ENCODE peak calls at places on chromosome 11, in seven cellular contexts. R, D, I, Y, F, B and C are unnamed samples.

GRCh38 chr11:77470504-77470903 is 3.4 kb downstream of the PAK1 start:
- DNase-seq in R (no peak), Y (no peak), B (no peak), F (no peak), I (no peak), D (no peak), C (no peak)

GRCh38 chr11:15113381-15113780 is 1.3 kb upstream of the INSC start:
- DNase-seq in R (no peak), F (no peak), I (no peak), D (no peak), B (no peak), Y (no peak), C (no peak)

GRCh38 chr11:12377106-12377823 is at the start of gene PARVA:
- DNase-seq in F (peak; percentile 35), I (peak; percentile 75), B (peak; percentile 67), Y (peak; percentile 77), D (peak; percentile 41), R (no peak), C (peak; percentile 94)

GRCh38 chr11:91819743-91820142 is 404.9 kb upstream of the FAT3 start:
- DNase-seq in F (no peak), D (no peak), B (no peak), R (no peak), Y (no peak), I (no peak), C (no peak)

GRCh38 chr11:11709447-11710239 is 87.8 kb upstream of the GALNT18 start:
- DNase-seq in F (no peak), D (no peak), R (no peak), I (no peak), B (no peak), Y (no peak), C (no peak)

GRCh38 chr11:34640050-34640971 is 19.4 kb downstream of the EHF start:
- DNase-seq in R (no peak), B (peak; percentile 84), D (no peak), Y (peak; percentile 91), I (peak; percentile 87), F (no peak), C (no peak)

GRCh38 chr11:60801194-60801593 is 16.1 kb downstream of the MS4A10 start:
- DNase-seq in B (no peak), D (no peak), Y (no peak), I (no peak), R (no peak), F (no peak), C (no peak)

GRCh38 chr11:78203184-78203583 is 14.5 kb downstream of the USP35 start:
- DNase-seq in F (no peak), B (no peak), R (peak; percentile 88), Y (peak; percentile 3), I (no peak), D (no peak), C (no peak)

GRCh38 chr11:115611343-115611742 is 107.1 kb upstream of the CADM1 start:
- DNase-seq in D (no peak), B (no peak), F (no peak), I (no peak), R (no peak), Y (no peak), C (no peak)

GRCh38 chr11:16788141-16789060 is 50.0 kb downstream of the C11orf58 start:
- DNase-seq in I (peak; percentile 86), Y (peak; percentile 68), F (no peak), D (no peak), B (peak; percentile 84), R (peak; percentile 35), C (peak; percentile 84)

GRCh38 chr11:83865636-83866461 is 579.7 kb upstream of the CCDC90B start:
- DNase-seq in D (no peak), Y (no peak), I (no peak), F (no peak), R (no peak), B (no peak), C (no peak)

GRCh38 chr11:60971520-60971919 is at the start of gene CD6:
- DNase-seq in F (no peak), R (peak; percentile 86), B (no peak), Y (no peak), I (no peak), D (no peak), C (no peak)

GRCh38 chr11:35177370-35177769 is 38.4 kb downstream of the CD44 start:
- DNase-seq in I (no peak), F (no peak), D (no peak), Y (no peak), R (peak; percentile 56), B (no peak), C (no peak)

GRCh38 chr11:105032495-105032894 is 2.4 kb downstream of the CASP1 start:
- DNase-seq in I (no peak), D (no peak), Y (no peak), F (no peak), R (no peak), B (no peak), C (no peak)
- H3K4me3 ChIP-seq in I (peak overlapping the region; percentile 61), D (no peak overlapping the region), Y (no peak overlapping the region), F (no peak overlapping the region), R (no peak overlapping the region), B (no peak overlapping the region), C (no peak overlapping the region)

DNA sequence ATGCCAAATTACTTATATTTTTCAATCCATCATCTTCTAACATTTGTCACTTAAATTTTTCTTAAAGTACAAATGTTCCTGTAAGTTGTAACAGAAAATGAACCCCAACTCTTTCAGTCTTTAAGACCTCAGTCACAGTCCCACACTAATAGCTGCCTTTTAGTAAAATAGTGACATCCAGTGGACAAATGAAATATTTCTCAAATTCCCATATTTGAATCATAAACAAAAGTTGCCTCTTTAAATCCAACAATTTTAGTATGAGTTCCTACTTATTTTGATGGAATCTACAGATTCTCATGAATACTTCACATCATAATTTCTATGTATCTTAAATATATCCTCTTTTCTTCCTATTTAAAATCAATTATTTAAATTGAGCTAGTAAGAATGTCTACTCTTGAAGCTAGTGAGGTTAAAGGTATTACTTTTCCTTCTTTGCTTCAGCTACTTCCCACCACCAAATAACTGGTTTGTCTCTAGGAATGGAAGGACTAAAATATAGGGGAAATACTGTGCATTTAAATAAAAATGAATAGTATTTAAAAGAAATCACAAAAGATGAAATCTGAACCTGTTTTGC is 9.2 kb downstream of the LIN7C start:
- DNase-seq in Y (no peak), F (no peak), B (no peak), R (no peak), D (no peak), I (no peak), C (no peak)
- TF ChIP-seq CTCF in Y (peak; percentile 29), F (peak; percentile 7), B (no peak), R (peak; percentile 59), D (peak; percentile 41), I (peak; percentile 31), C (peak; percentile 30)

DNA sequence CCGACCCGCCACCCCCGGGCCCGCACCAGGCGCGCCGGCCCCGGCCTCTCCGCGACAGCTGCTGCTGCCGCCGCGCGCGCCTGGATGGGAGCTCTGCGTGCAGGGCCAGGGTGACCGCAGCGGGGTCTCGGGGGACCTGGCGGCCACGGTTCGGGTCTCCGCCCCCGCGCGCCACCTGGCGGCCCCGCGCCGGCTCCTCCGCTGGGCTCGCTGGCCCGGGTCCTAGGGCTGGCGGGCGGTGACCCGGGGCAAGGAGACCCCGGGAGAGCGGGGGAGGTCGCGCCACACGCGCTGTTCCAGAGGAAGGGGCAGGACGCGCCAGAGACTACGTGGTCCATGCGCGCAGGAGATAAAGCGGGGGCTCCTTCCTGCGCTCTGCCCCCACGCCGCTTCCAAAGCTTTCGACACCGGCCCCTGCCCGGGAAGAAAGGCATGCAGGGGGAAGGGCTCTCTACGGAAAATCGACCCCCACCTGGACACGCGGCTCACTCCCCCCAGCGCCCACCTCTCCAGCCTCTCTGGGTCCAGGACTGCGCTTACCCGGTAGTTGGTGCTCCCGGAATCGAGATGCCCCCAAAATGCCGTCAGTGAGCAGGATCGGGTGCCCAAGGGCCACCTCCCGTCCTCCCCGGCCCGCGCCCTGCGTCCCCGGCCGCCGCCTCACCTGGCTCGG is 480 bp downstream of the SHANK2 start:
- DNase-seq in I (no peak), Y (peak; percentile 64), B (peak; percentile 63), F (no peak), R (no peak), D (no peak), C (peak; percentile 30)
- H3K4me3 ChIP-seq in I (peak overlapping the region; percentile 62), Y (peak overlapping the region; percentile 59), B (peak overlapping the region; percentile 63), F (peak overlapping the region; percentile 35), R (no peak overlapping the region), D (peak overlapping the region; percentile 46), C (peak overlapping the region; percentile 46)

DNA sequence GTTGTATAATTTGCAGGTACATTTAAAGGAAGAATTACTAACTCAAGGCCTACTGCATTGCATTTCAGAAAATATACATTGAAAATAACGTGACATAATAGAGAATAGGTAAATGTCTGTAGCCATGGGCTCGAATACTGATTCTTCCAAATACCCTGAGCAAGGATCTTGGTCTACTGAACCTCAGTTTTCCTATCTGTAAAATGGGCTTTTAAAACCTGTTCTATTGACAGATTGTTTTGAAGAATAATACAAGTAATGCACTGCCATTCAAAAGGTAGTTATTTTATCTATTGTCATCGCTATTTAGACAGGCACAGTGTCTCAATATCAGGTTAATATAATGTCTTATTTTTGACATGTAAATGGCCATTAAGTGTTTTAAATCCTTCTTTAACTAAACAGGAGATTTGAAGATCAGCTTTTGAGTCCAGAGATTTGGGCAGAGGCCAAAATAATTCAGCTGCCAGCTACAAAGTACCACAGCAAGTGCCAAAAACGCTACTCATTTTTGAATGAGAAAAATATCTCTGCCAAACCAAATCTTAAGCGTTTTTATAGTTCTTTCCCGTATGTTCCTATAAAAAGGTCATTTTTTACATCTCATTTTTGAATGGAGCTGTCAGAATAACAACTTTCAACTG is 56.7 kb downstream of the CTSC start:
- DNase-seq in F (no peak), R (no peak), B (no peak), D (peak; percentile 31), Y (peak; percentile 31), I (no peak), C (no peak)
- TF ChIP-seq CTCF in F (no peak), R (no peak), B (no peak), D (no peak), Y (no peak), I (no peak), C (no peak)

GRCh38 chr11:65391007-65391406 is 4.6 kb downstream of the FRMD8 start:
- DNase-seq in D (no peak), I (no peak), Y (no peak), B (no peak), F (no peak), R (no peak), C (peak; percentile 33)
- H3K4me3 ChIP-seq in D (no peak overlapping the region), I (peak overlapping the region; percentile 37), Y (no peak overlapping the region), B (no peak overlapping the region), F (peak overlapping the region; percentile 28), R (no peak overlapping the region), C (no peak overlapping the region)

DNA sequence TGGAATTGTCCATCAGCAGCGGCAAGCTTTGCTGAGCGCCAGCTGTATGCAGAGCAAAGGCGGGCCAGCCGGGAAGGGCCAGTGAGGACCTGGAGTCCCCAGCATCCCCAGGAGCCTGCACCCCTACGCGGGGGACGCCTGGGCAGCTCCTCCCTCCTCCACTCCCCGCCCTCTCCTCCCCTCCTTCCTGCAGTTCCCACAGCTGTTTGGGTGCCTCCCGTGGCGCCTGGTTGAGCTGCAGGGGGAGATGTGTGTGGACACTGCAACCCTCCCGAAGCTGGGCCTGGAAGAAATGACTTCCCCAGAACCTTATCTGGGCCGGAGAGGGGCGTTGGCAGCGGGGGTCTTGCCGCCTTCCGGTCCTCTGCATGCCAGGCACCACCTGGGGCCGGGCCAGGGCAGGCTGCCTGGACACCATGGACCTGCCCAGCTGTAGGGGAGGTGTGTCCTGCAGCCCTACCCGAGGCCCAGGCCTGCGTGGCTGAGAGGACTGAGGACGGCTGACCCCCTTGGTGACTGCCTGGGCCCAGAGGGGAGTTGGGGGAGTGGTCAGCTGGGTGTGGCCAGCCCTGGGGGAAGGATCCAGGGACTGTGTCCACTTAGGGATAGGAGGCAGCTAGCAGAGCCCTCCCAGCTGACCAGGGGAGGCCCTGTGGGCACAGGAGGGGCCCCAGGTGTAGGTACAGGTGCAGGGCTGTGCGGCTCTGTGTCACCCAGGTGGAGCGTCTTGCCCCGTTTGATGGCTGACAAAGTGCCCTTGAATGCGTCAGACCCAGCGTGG is 16.8 kb upstream of the MUC6 start:
- DNase-seq in D (no peak), I (peak; percentile 39), Y (peak; percentile 19), F (no peak), B (peak; percentile 59), R (peak; percentile 17), C (no peak)
- TF ChIP-seq CTCF in D (no peak), I (no peak), Y (no peak), F (no peak), B (no peak), R (no peak), C (no peak)